ENCODE peak calls at places on chromosomes 11 and 22, in ten cellular contexts. O is activated gamma-delta T cell treated with anti-CD3 and anti-CD28 coated beads, Interleukin-2, amount 50 U/mL, for 16 hours; C is T-helper 2 cell; H is stimulated activated naive CD8-positive, alpha-beta T cell treated with anti-CD3 and anti-CD28 coated beads, Interleukin-15, amount 100 ng/mL, for 72 hours; I is upper lobe of right lung; V is naive thymus-derived CD8-positive, alpha-beta T cell; M is aorta; E is COR-L47; X is activated T-cell treated with anti-CD3 and anti-CD28 coated beads for 48 hours; L is HCEC 1CT. A is an unnamed sample.

GRCh38 chr11:64789331-64790204 is 11.2 kb upstream of the SF1 start:
- DNase-seq in E (no peak), O (no peak), L (no peak), C (no peak), V (no peak), H (no peak), I (peak), M (peak), X (no peak), A (no peak)

GRCh38 chr11:92279056-92279455 is 54.4 kb downstream of the FAT3 start:
- DNase-seq in M (no peak), L (no peak), X (no peak), V (no peak), C (no peak), I (no peak), H (no peak), O (no peak), E (no peak), A (no peak)

GRCh38 chr11:8066036-8066910 is 14.7 kb upstream of the TUB start:
- DNase-seq in M (no peak), L (no peak), V (no peak), O (no peak), E (no peak), C (no peak), H (peak), X (no peak), I (no peak), A (no peak)

GRCh38 chr11:42013656-42014201 is 554.3 kb upstream of the LRRC4C start:
- DNase-seq in X (no peak), L (no peak), M (no peak), V (no peak), E (no peak), H (no peak), C (no peak), O (no peak), I (no peak), A (no peak)

GRCh38 chr11:6703247-6704063 is 20.3 kb upstream of the MRPL17 start:
- DNase-seq in V (no peak), H (peak), M (no peak), O (no peak), L (peak), X (no peak), E (peak), C (no peak), I (no peak), A (no peak)

GRCh38 chr11:19821993-19822392 is 109.4 kb downstream of the NAV2 start:
- DNase-seq in X (no peak), V (no peak), H (no peak), M (no peak), I (no peak), L (no peak), E (no peak), O (no peak), C (no peak), A (no peak)

GRCh38 chr11:1073261-1073724 is 1.4 kb upstream of the MUC2 start:
- DNase-seq in C (peak), M (peak), O (no peak), E (no peak), V (no peak), X (no peak), H (peak), I (peak), L (peak), A (no peak)

GRCh38 chr22:44671742-44672141 is 30.3 kb upstream of the PRR5 start:
- DNase-seq in I (no peak), L (peak), H (peak), X (no peak), O (no peak), E (no peak), V (no peak), C (no peak), M (no peak), A (no peak)

GRCh38 chr11:69135420-69136363 is 20.0 kb upstream of the SMIM38 start:
- DNase-seq in I (peak), C (no peak), V (no peak), O (no peak), M (no peak), E (no peak), L (no peak), X (no peak), H (no peak), A (no peak)

GRCh38 chr11:117232911-117233409 is 489 bp downstream of the RNF214 start:
- DNase-seq in O (no peak), M (no peak), E (no peak), H (peak), I (peak), V (no peak), L (no peak), X (no peak), C (no peak), A (no peak)

GRCh38 chr22:47205081-47205491 is 442.6 kb downstream of the TBC1D22A start:
- DNase-seq in H (peak), M (peak), I (no peak), O (no peak), C (no peak), V (no peak), E (no peak), X (no peak), L (no peak), A (no peak)

GRCh38 chr11:74417379-74417804 is 19.2 kb upstream of the PGM2L1 start:
- DNase-seq in C (no peak), V (no peak), M (no peak), O (no peak), E (no peak), X (no peak), L (no peak), H (no peak), I (no peak), A (no peak)

GRCh38 chr11:102546923-102547471 is 16.4 kb upstream of the MMP7 start:
- DNase-seq in L (no peak), E (no peak), C (no peak), X (no peak), H (no peak), O (no peak), M (no peak), I (no peak), V (peak), A (no peak)

GRCh38 chr11:63343130-63343529 is 26.5 kb upstream of the SLC22A9 start:
- DNase-seq in M (no peak), X (no peak), E (no peak), H (no peak), V (no peak), L (no peak), O (no peak), C (no peak), I (no peak), A (no peak)

GRCh38 chr22:46070722-46071450 is 79.4 kb upstream of the PPARA start:
- DNase-seq in X (peak), L (peak), I (peak), E (peak), M (peak), O (no peak), H (peak), V (no peak), C (no peak), A (peak)

GRCh38 chr11:120746836-120747609 is 235.5 kb downstream of the GRIK4 start:
- DNase-seq in E (peak), X (no peak), L (no peak), O (no peak), I (no peak), V (no peak), H (no peak), M (no peak), C (no peak), A (no peak)

GRCh38 chr11:120208777-120209176 is 2.1 kb upstream of the OAF start:
- DNase-seq in M (no peak), H (no peak), V (no peak), X (no peak), O (no peak), E (peak), I (no peak), L (peak), C (no peak), A (no peak)

GRCh38 chr22:17508110-17508509 is 55.2 kb upstream of the SLC25A18 start:
- DNase-seq in I (no peak), C (no peak), L (no peak), V (no peak), M (no peak), X (no peak), H (no peak), O (no peak), E (no peak), A (no peak)

GRCh38 chr11:2507945-2508749 is 63.3 kb downstream of the KCNQ1 start:
- DNase-seq in O (no peak), C (no peak), V (no peak), X (no peak), M (peak), H (no peak), E (no peak), I (no peak), L (no peak), A (no peak)

GRCh38 chr11:84498016-84498415 is 1129.1 kb downstream of the DLG2 start:
- DNase-seq in H (no peak), L (no peak), V (no peak), O (no peak), E (no peak), I (no peak), X (no peak), M (peak), C (no peak), A (no peak)